ENCODE peak calls at places on chromosome 2, in eight cellular contexts. H is fibroblast of mammary gland, Q is AG04450, J is PC-9, W is kidney epithelial cell, D is NB4, I is GM10248, T is astrocyte. M is an unnamed sample.

GRCh38 chr2:138502253-138503086 is 900 bp downstream of the SPOPL start:
- DNase-seq in H (no peak), Q (no peak), J (no peak), W (no peak), D (peak), I (no peak), T (no peak), M (no peak)

GRCh38 chr2:52877703-52878102 is 889.9 kb upstream of the CHAC2 start:
- DNase-seq in H (no peak), Q (peak), J (no peak), W (no peak), D (no peak), I (no peak), T (no peak), M (no peak)

GRCh38 chr2:2645162-2645855 is 314.2 kb upstream of the MYT1L start:
- DNase-seq in H (no peak), Q (no peak), J (no peak), W (no peak), D (no peak), I (no peak), T (no peak), M (peak)

GRCh38 chr2:26807788-26808460 is 22.1 kb downstream of the CENPA start:
- DNase-seq in H (peak), Q (no peak), J (no peak), W (no peak), D (no peak), I (no peak), T (no peak), M (no peak)

GRCh38 chr2:157438907-157439791 is 4.7 kb downstream of the CYTIP start:
- DNase-seq in H (peak), Q (no peak), J (no peak), W (no peak), D (peak), I (no peak), T (peak), M (no peak)

GRCh38 chr2:150911766-150912280 is 349.8 kb downstream of the RBM43 start:
- DNase-seq in H (peak), Q (peak), J (peak), W (no peak), D (peak), I (no peak), T (peak), M (no peak)

GRCh38 chr2:168686485-168687191 is 115.8 kb upstream of the NOSTRIN start:
- DNase-seq in H (peak), Q (no peak), J (no peak), W (no peak), D (no peak), I (no peak), T (peak), M (no peak)

GRCh38 chr2:198639580-198639979 is 818.2 kb downstream of the SATB2 start:
- DNase-seq in H (no peak), Q (no peak), J (no peak), W (no peak), D (peak), I (no peak), T (no peak), M (no peak)

GRCh38 chr2:39696072-39696471 is 30.4 kb downstream of the TMEM178A start:
- DNase-seq in H (peak), Q (peak), J (peak), W (peak), D (no peak), I (no peak), T (peak), M (no peak)

GRCh38 chr2:187333804-187334203 is 114.2 kb downstream of the CALCRL start:
- DNase-seq in H (no peak), Q (no peak), J (no peak), W (no peak), D (no peak), I (no peak), T (no peak), M (no peak)

GRCh38 chr2:124983595-124983994 is 958.5 kb downstream of the CNTNAP5 start:
- DNase-seq in H (peak), Q (no peak), J (peak), W (peak), D (no peak), I (no peak), T (peak), M (no peak)

GRCh38 chr2:222671259-222672067 is at the start of gene MOGAT1:
- DNase-seq in H (no peak), Q (no peak), J (no peak), W (no peak), D (no peak), I (peak), T (no peak), M (peak)

GRCh38 chr2:31812051-31812798 is 198.6 kb downstream of the MEMO1 start:
- DNase-seq in H (peak), Q (no peak), J (peak), W (no peak), D (peak), I (peak), T (no peak), M (peak)

GRCh38 chr2:6214471-6214870 is 522.3 kb downstream of the SOX11 start:
- DNase-seq in H (no peak), Q (no peak), J (no peak), W (no peak), D (no peak), I (peak), T (no peak), M (peak)

GRCh38 chr2:234686088-234686890 is 189.4 kb upstream of the ARL4C start:
- DNase-seq in H (no peak), Q (no peak), J (peak), W (peak), D (no peak), I (no peak), T (peak), M (no peak)

GRCh38 chr2:101608411-101609317 is 88.8 kb upstream of the MAP4K4 start:
- DNase-seq in H (peak), Q (no peak), J (no peak), W (no peak), D (no peak), I (no peak), T (no peak), M (no peak)

GRCh38 chr2:229701716-229702115 is 12.6 kb downstream of the DNER start:
- DNase-seq in H (no peak), Q (no peak), J (no peak), W (no peak), D (no peak), I (no peak), T (no peak), M (no peak)

GRCh38 chr2:229695971-229696370 is 18.4 kb downstream of the DNER start:
- DNase-seq in H (no peak), Q (no peak), J (no peak), W (no peak), D (no peak), I (no peak), T (no peak), M (no peak)

GRCh38 chr2:229704231-229704630 is 10.1 kb downstream of the DNER start:
- DNase-seq in H (no peak), Q (no peak), J (no peak), W (no peak), D (no peak), I (no peak), T (no peak), M (no peak)

DNA sequence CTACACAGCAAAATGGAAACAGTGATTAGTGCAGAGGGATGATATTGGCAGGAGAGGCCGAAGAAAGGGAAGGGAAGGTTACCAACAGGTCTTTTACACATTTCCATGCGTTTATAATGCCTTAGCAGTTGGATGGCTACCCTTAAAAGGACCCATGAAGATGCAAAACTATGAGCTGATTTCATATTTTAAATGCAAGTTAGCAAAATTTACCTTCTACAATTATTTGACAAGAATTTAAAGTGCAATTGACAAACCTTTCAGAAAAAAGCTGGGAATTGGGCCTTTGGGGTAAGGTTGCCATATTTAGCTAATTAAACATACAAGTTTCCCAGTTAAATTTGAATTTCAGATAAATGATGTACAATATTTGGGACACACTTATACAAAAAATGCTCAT is 13.3 kb downstream of the DNER start:
- DNase-seq in H (no peak), Q (no peak), J (no peak), W (no peak), D (no peak), I (no peak), T (no peak), M (no peak)
- TF ChIP-seq CTCF in H (no peak), Q (no peak), J (no peak), W (no peak), D (no peak), I (no peak), T (no peak), M (no peak)

DNA sequence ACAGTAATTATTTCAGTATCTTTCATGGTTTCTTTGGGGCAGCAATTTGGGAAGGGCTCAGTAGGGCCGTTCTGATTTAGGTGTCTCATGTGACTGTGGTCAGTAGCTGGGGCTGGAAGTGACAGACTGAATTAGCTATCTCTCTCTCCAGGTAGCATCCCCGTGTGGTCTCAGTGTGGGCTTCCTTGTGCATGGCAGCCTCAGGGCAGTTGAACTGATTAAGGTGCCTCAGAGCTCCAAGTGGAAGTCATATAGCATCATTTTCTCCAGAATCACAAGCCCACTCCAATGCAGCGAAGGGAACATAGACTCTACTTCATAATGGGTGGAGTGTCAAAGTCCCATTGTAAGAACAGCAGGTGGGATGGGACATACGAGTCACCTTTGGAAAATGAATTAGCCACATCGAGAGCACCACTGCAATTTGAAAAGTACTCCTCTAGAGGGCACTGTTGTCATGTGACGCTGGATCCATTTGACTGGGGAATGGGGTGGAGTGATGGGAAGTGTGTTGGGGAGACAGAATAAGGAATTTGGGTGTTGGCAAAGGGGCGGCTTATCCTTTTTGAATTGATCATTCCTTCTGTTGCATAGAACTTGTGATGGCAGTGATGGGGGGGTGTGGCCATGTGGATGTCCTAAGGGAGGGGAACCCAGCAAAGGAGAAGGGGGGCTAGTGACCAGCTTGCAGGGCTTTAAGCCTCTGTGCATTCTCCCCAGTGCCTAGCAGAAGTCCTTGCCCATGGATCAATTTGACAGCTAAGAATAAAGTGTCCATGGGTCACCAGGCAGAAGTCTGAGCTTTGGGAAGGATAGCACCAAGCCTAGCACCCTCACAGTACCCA is 39.3 kb upstream of the FAM136A start:
- DNase-seq in H (peak), Q (no peak), J (peak), W (no peak), D (peak), I (peak), T (peak), M (peak)
- TF ChIP-seq CTCF in H (peak), Q (peak), J (peak), W (peak), D (peak), I (peak), T (peak), M (peak)

DNA sequence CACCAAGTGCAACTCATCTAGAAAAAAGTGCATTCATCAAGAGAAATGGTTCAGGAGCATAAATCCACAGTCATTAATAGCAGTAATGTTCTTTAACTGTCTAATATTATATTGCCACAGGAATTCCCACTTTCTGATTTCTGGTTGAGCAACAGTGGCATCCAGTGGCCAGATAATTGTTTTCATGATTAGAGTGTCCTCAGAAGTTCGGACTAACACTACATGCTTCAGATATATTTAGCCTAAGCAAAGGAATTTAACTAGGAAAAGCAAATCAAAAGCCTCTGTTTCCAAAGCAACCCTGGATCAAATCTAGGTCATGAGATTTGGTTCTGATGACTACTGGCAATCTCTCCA is 9.8 kb upstream of the ERBB4 start:
- DNase-seq in H (peak), Q (no peak), J (no peak), W (no peak), D (no peak), I (no peak), T (peak), M (no peak)
- TF ChIP-seq CTCF in H (peak), Q (peak), J (peak), W (peak), D (no peak), I (no peak), T (peak), M (no peak)

GRCh38 chr2:83516503-83516902 is 942.6 kb downstream of the SUCLG1 start:
- DNase-seq in H (no peak), Q (no peak), J (no peak), W (no peak), D (peak), I (no peak), T (no peak), M (no peak)
- TF ChIP-seq CTCF in H (no peak), Q (no peak), J (no peak), W (peak), D (peak), I (no peak), T (no peak), M (no peak)

DNA sequence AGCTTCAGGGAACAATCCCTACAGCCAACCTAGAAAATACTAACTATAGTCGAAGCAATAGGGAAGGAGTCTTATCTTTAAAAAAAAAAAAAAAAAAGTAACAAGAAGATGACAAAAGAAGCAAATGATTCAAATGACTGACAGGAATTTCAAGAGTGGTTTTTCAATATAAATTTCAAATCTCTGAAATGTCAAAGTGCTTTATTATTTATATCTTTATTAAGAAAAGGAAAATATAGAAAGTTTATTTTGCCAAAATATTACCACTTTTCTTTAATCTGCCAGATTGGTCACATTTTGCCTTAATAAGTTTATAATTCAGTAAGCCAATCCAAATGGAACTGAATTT is 63.5 kb upstream of the HNRNPA3 start:
- DNase-seq in H (no peak), Q (no peak), J (no peak), W (no peak), D (no peak), I (no peak), T (no peak), M (no peak)
- TF ChIP-seq CTCF in H (no peak), Q (no peak), J (peak), W (no peak), D (no peak), I (no peak), T (no peak), M (no peak)

GRCh38 chr2:66582364-66582974 is 147.5 kb downstream of the MEIS1 start:
- DNase-seq in H (no peak), Q (no peak), J (no peak), W (no peak), D (no peak), I (no peak), T (no peak), M (no peak)

GRCh38 chr2:66578853-66579158 is 143.9 kb downstream of the MEIS1 start:
- DNase-seq in H (no peak), Q (no peak), J (no peak), W (no peak), D (no peak), I (no peak), T (no peak), M (no peak)

GRCh38 chr2:66581461-66582363 is 146.8 kb downstream of the MEIS1 start:
- DNase-seq in H (no peak), Q (no peak), J (no peak), W (no peak), D (no peak), I (peak), T (no peak), M (peak)

GRCh38 chr2:66579494-66579893 is 144.6 kb downstream of the MEIS1 start:
- DNase-seq in H (no peak), Q (no peak), J (no peak), W (no peak), D (no peak), I (no peak), T (no peak), M (no peak)

GRCh38 chr2:66580343-66580954 is 145.5 kb downstream of the MEIS1 start:
- DNase-seq in H (no peak), Q (no peak), J (no peak), W (no peak), D (no peak), I (no peak), T (no peak), M (no peak)
- TF ChIP-seq CTCF in H (no peak), Q (no peak), J (no peak), W (no peak), D (no peak), I (no peak), T (no peak), M (no peak)

GRCh38 chr2:30072250-30072842 is 74.5 kb upstream of the YPEL5 start:
- DNase-seq in H (peak), Q (peak), J (peak), W (peak), D (peak), I (peak), T (peak), M (peak)
- TF ChIP-seq CTCF in H (peak), Q (peak), J (peak), W (peak), D (peak), I (peak), T (peak), M (peak)

GRCh38 chr2:60002158-60002867 is 551.1 kb downstream of the BCL11A start:
- DNase-seq in H (no peak), Q (no peak), J (no peak), W (no peak), D (peak), I (no peak), T (no peak), M (no peak)
- TF ChIP-seq CTCF in H (no peak), Q (no peak), J (no peak), W (no peak), D (no peak), I (no peak), T (no peak), M (no peak)

GRCh38 chr2:68157402-68158133 is at the start of gene PNO1:
- DNase-seq in H (peak), Q (peak), J (peak), W (peak), D (peak), I (peak), T (peak), M (peak)
- TF ChIP-seq CTCF in H (no peak), Q (no peak), J (no peak), W (no peak), D (no peak), I (no peak), T (no peak), M (no peak)

DNA sequence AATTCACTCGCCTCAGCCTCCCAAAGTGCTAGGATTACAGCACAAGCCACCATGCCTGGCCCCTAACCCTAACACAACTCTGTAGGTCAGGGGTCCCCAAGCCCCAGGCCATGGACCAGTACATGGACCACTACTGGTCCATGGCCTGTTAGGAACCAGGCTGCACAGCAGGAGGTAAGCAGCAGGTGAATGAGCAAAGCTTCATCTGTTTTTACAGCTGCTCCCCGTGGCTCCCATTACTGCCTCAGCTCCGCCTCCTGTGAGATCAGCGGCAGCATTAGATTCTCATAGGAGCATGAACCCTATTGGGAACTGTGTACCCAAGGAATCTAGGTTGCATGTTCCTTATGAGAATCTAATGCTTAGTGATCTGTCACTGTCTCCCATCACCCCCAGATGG is 201.7 kb downstream of the NRP2 start:
- DNase-seq in H (no peak), Q (no peak), J (no peak), W (no peak), D (no peak), I (no peak), T (no peak), M (no peak)
- TF ChIP-seq CTCF in H (no peak), Q (no peak), J (no peak), W (no peak), D (no peak), I (no peak), T (no peak), M (no peak)

M was measured in GM13976.